ENCODE peak calls at places on chromosomes 7 and 10, in four cellular contexts. One of them, this sample, is unnamed.

GRCh38 chr10:119284679-119285096 is 77.3 kb downstream of the GRK5 start:
- DNase-seq in endodermal cell: no peak
- DNase-seq in mammary epithelial cell: no peak
- DNase-seq in spleen: peak; percentile 66
- DNase-seq in this sample: no peak

GRCh38 chr7:101688183-101688831 is 59.2 kb upstream of the MYL10 start:
- DNase-seq in endodermal cell: peak; percentile 94
- DNase-seq in mammary epithelial cell: peak; percentile 34
- DNase-seq in spleen: peak; percentile 96
- DNase-seq in this sample: peak; percentile 88

GRCh38 chr7:113561446-113561845 is 357.4 kb downstream of the PPP1R3A start:
- DNase-seq in endodermal cell: no peak
- DNase-seq in mammary epithelial cell: peak; percentile 68
- DNase-seq in spleen: no peak
- DNase-seq in this sample: no peak

GRCh38 chr10:45809829-45810228 is 37.5 kb downstream of the AGAP4 start:
- DNase-seq in endodermal cell: peak; percentile 48
- DNase-seq in mammary epithelial cell: no peak
- DNase-seq in spleen: no peak
- DNase-seq in this sample: no peak

GRCh38 chr7:108004220-108005142 is 1.5 kb upstream of the LAMB1 start:
- DNase-seq in endodermal cell: peak; percentile 72
- DNase-seq in mammary epithelial cell: no peak
- DNase-seq in spleen: no peak
- DNase-seq in this sample: peak; percentile 27

GRCh38 chr10:35335718-35336083 is 608 bp upstream of the CCNY start:
- DNase-seq in endodermal cell: peak; percentile 66
- DNase-seq in mammary epithelial cell: peak; percentile 28
- DNase-seq in spleen: peak; percentile 83
- DNase-seq in this sample: no peak

GRCh38 chr7:136183981-136184380 is 206.8 kb upstream of the MTPN start:
- DNase-seq in endodermal cell: no peak
- DNase-seq in mammary epithelial cell: no peak
- DNase-seq in spleen: no peak
- DNase-seq in this sample: no peak

GRCh38 chr7:24075426-24075810 is 208.6 kb upstream of the NPY start:
- DNase-seq in endodermal cell: no peak
- DNase-seq in mammary epithelial cell: no peak
- DNase-seq in spleen: no peak
- DNase-seq in this sample: no peak

GRCh38 chr7:95469850-95470249 is 15.9 kb upstream of the ASB4 start:
- DNase-seq in endodermal cell: no peak
- DNase-seq in mammary epithelial cell: no peak
- DNase-seq in spleen: no peak
- DNase-seq in this sample: no peak

GRCh38 chr7:131076032-131076431 is 251.6 kb upstream of the MKLN1 start:
- DNase-seq in endodermal cell: no peak
- DNase-seq in mammary epithelial cell: peak; percentile 75
- DNase-seq in spleen: no peak
- DNase-seq in this sample: no peak

GRCh38 chr7:131077735-131078134 is 249.9 kb upstream of the MKLN1 start:
- DNase-seq in endodermal cell: no peak
- DNase-seq in mammary epithelial cell: no peak
- DNase-seq in spleen: no peak
- DNase-seq in this sample: no peak

GRCh38 chr7:131074585-131074984 is 253.1 kb upstream of the MKLN1 start:
- DNase-seq in endodermal cell: no peak
- DNase-seq in mammary epithelial cell: no peak
- DNase-seq in spleen: no peak
- DNase-seq in this sample: no peak

GRCh38 chr7:131075406-131075805 is 252.3 kb upstream of the MKLN1 start:
- DNase-seq in endodermal cell: no peak
- DNase-seq in mammary epithelial cell: no peak
- DNase-seq in spleen: no peak
- DNase-seq in this sample: no peak

DNA sequence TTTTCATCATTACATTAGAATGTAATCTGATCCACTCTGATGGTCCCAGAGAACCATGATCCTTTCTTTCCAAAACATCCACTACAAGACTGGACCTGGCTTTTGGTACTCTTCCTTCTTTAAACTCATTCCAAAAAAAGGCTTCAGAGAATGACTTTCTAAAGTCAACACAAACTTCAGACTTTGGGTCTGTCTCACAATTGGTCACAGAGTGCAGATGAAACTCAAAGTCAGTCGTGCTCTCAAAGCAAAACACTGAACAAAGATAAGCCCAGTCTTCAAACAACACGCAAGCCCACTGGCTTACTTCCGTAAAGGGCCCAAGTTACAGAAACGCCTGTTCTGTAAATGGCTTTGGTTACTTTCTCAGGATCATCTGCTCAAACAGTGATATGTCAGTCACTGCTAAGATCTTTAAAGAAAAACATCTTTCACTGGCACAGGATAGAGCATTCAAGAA is 250.9 kb upstream of the MKLN1 start:
- DNase-seq in endodermal cell: no peak
- DNase-seq in mammary epithelial cell: peak; percentile 36
- DNase-seq in spleen: no peak
- DNase-seq in this sample: no peak
- H3K4me1 ChIP-seq in endodermal cell: peaks cover 3% of the 10 kb centered on the region
- H3K4me1 ChIP-seq in mammary epithelial cell: peaks cover 29% of the 10 kb centered on the region
- H3K4me1 ChIP-seq in spleen: peaks cover 80% of the 10 kb centered on the region
- H3K4me1 ChIP-seq in this sample: peaks cover 4% of the 10 kb centered on the region

DNA sequence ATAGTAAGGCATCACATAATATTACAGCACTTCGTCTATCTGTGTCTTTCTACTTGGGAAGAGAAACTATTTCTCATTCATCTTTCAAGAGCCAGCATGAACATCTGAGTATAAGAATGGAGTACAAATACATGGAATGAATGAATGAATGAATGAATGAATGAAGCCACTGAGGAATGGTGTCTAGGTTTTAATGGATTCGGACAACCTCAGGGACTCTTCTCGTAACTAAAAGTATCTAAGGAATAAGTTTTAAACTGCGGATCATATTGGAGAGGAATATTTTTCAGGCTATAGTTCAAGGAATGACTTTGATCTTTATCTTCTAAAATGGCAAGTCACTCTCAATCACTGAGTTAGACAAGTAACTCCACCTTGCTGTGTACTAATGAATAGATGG is 199.0 kb downstream of the DOCK4 start:
- DNase-seq in endodermal cell: no peak
- DNase-seq in mammary epithelial cell: no peak
- DNase-seq in spleen: no peak
- DNase-seq in this sample: no peak
- H3K4me1 ChIP-seq in endodermal cell: peaks cover 2% of the 10 kb centered on the region
- H3K4me1 ChIP-seq in mammary epithelial cell: peaks cover 7% of the 10 kb centered on the region
- H3K4me1 ChIP-seq in spleen: peaks cover 8% of the 10 kb centered on the region
- H3K4me1 ChIP-seq in this sample: peaks cover 32% of the 10 kb centered on the region

GRCh38 chr10:61819208-61819607 is 82.3 kb upstream of the ARID5B start:
- DNase-seq in endodermal cell: no peak
- DNase-seq in mammary epithelial cell: no peak
- DNase-seq in spleen: no peak
- DNase-seq in this sample: no peak

GRCh38 chr10:61822781-61823230 is 78.7 kb upstream of the ARID5B start:
- DNase-seq in endodermal cell: no peak
- DNase-seq in mammary epithelial cell: no peak
- DNase-seq in spleen: no peak
- DNase-seq in this sample: no peak

GRCh38 chr10:61822096-61822495 is 79.4 kb upstream of the ARID5B start:
- DNase-seq in endodermal cell: no peak
- DNase-seq in mammary epithelial cell: no peak
- DNase-seq in spleen: no peak
- DNase-seq in this sample: no peak

GRCh38 chr10:61825001-61825400 is 76.5 kb upstream of the ARID5B start:
- DNase-seq in endodermal cell: no peak
- DNase-seq in mammary epithelial cell: no peak
- DNase-seq in spleen: no peak
- DNase-seq in this sample: no peak

GRCh38 chr10:61821153-61821552 is 80.3 kb upstream of the ARID5B start:
- DNase-seq in endodermal cell: no peak
- DNase-seq in mammary epithelial cell: peak; percentile 80
- DNase-seq in spleen: no peak
- DNase-seq in this sample: no peak
- H3K4me1 ChIP-seq in endodermal cell: peaks cover 2% of the 10 kb centered on the region
- H3K4me1 ChIP-seq in mammary epithelial cell: peaks cover 16% of the 10 kb centered on the region
- H3K4me1 ChIP-seq in spleen: no peaks in the 10 kb centered on the region
- H3K4me1 ChIP-seq in this sample: no peaks in the 10 kb centered on the region

GRCh38 chr10:16751244-16751643 is 66.0 kb downstream of the RSU1 start:
- DNase-seq in endodermal cell: no peak
- DNase-seq in mammary epithelial cell: no peak
- DNase-seq in spleen: no peak
- DNase-seq in this sample: no peak

GRCh38 chr10:16750461-16750860 is 66.8 kb downstream of the RSU1 start:
- DNase-seq in endodermal cell: no peak
- DNase-seq in mammary epithelial cell: no peak
- DNase-seq in spleen: no peak
- DNase-seq in this sample: no peak

GRCh38 chr10:16748749-16749148 is 68.5 kb downstream of the RSU1 start:
- DNase-seq in endodermal cell: no peak
- DNase-seq in mammary epithelial cell: no peak
- DNase-seq in spleen: no peak
- DNase-seq in this sample: no peak

GRCh38 chr10:16745061-16745460 is 72.2 kb downstream of the RSU1 start:
- DNase-seq in endodermal cell: no peak
- DNase-seq in mammary epithelial cell: no peak
- DNase-seq in spleen: no peak
- DNase-seq in this sample: no peak

DNA sequence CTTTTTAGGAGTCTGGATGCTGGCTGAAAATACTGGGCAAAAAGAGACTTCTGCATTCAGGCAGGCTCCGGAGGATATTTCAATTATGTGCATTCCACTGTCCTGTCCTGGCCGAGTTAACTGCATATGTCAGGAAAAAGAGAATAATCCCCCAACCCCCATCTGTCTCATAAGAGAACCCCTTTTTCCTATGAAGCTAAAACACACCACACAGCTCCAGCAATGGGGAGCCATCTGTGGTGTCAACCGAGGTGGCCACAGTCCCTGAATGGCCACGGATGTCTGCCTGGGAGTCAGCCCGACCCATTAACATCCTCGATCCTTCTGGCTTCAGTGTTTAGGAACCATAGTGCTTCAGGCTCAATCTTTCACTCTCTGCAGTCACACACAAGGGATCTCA is 70.4 kb downstream of the RSU1 start:
- DNase-seq in endodermal cell: no peak
- DNase-seq in mammary epithelial cell: no peak
- DNase-seq in spleen: no peak
- DNase-seq in this sample: no peak
- H3K4me1 ChIP-seq in endodermal cell: no peaks in the 10 kb centered on the region
- H3K4me1 ChIP-seq in mammary epithelial cell: no peaks in the 10 kb centered on the region
- H3K4me1 ChIP-seq in spleen: no peaks in the 10 kb centered on the region
- H3K4me1 ChIP-seq in this sample: no peaks in the 10 kb centered on the region

This sample was measured in heart right ventricle.